ENCODE peak calls at places on chromosomes 16 and 17, in five cellular contexts. One of them, this sample, is unnamed.

GRCh38 chr17:64775701-64776570 is 113.8 kb upstream of the SMURF2 start:
- DNase-seq in astrocyte of the spinal cord: no peak
- DNase-seq in fibroblast of the aortic adventitia: no peak
- DNase-seq in esophagus squamous epithelium: no peak
- DNase-seq in cardiac fibroblast: no peak
- DNase-seq in this sample: no peak

GRCh38 chr16:57270221-57271062 is 14.0 kb downstream of the PLLP start:
- DNase-seq in astrocyte of the spinal cord: no peak
- DNase-seq in fibroblast of the aortic adventitia: no peak
- DNase-seq in esophagus squamous epithelium: no peak
- DNase-seq in cardiac fibroblast: no peak
- DNase-seq in this sample: no peak

GRCh38 chr16:64434526-64435069 is 687.3 kb downstream of the CDH11 start:
- DNase-seq in astrocyte of the spinal cord: no peak
- DNase-seq in fibroblast of the aortic adventitia: no peak
- DNase-seq in esophagus squamous epithelium: no peak
- DNase-seq in cardiac fibroblast: no peak
- DNase-seq in this sample: no peak

GRCh38 chr16:52861614-52862022 is 191.1 kb downstream of the CHD9NB start:
- DNase-seq in astrocyte of the spinal cord: no peak
- DNase-seq in fibroblast of the aortic adventitia: no peak
- DNase-seq in esophagus squamous epithelium: no peak
- DNase-seq in cardiac fibroblast: no peak
- DNase-seq in this sample: no peak

GRCh38 chr16:765971-766819 is 5.7 kb downstream of the MSLN start:
- DNase-seq in astrocyte of the spinal cord: no peak
- DNase-seq in fibroblast of the aortic adventitia: no peak
- DNase-seq in esophagus squamous epithelium: no peak
- DNase-seq in cardiac fibroblast: no peak
- DNase-seq in this sample: no peak

GRCh38 chr17:42276609-42277341 is 584 bp upstream of the STAT5B start:
- DNase-seq in astrocyte of the spinal cord: peak; percentile 83
- DNase-seq in fibroblast of the aortic adventitia: peak; percentile 84
- DNase-seq in esophagus squamous epithelium: no peak
- DNase-seq in cardiac fibroblast: peak; percentile 83
- DNase-seq in this sample: peak; percentile 51

GRCh38 chr17:13002761-13003453 is 14.9 kb downstream of the ELAC2 start:
- DNase-seq in astrocyte of the spinal cord: peak; percentile 77
- DNase-seq in fibroblast of the aortic adventitia: peak; percentile 86
- DNase-seq in esophagus squamous epithelium: no peak
- DNase-seq in cardiac fibroblast: peak; percentile 82
- DNase-seq in this sample: no peak

GRCh38 chr16:53821957-53822625 is 118.1 kb downstream of the FTO start:
- DNase-seq in astrocyte of the spinal cord: peak; percentile 77
- DNase-seq in fibroblast of the aortic adventitia: peak; percentile 85
- DNase-seq in esophagus squamous epithelium: no peak
- DNase-seq in cardiac fibroblast: peak; percentile 89
- DNase-seq in this sample: peak; percentile 63

GRCh38 chr16:11632455-11632921 is 35.8 kb upstream of the SNN start:
- DNase-seq in astrocyte of the spinal cord: peak; percentile 41
- DNase-seq in fibroblast of the aortic adventitia: peak; percentile 88
- DNase-seq in esophagus squamous epithelium: no peak
- DNase-seq in cardiac fibroblast: peak; percentile 44
- DNase-seq in this sample: peak; percentile 51

GRCh38 chr17:83007504-83008475 is 71.6 kb upstream of the METRNL start:
- DNase-seq in astrocyte of the spinal cord: no peak
- DNase-seq in fibroblast of the aortic adventitia: no peak
- DNase-seq in esophagus squamous epithelium: no peak
- DNase-seq in cardiac fibroblast: no peak
- DNase-seq in this sample: no peak

GRCh38 chr17:79221597-79221996 is 147.0 kb downstream of the ENGASE start:
- DNase-seq in astrocyte of the spinal cord: no peak
- DNase-seq in fibroblast of the aortic adventitia: no peak
- DNase-seq in esophagus squamous epithelium: no peak
- DNase-seq in cardiac fibroblast: no peak
- DNase-seq in this sample: no peak

GRCh38 chr17:82603981-82604448 is 44.2 kb downstream of the WDR45B start:
- DNase-seq in astrocyte of the spinal cord: no peak
- DNase-seq in fibroblast of the aortic adventitia: no peak
- DNase-seq in esophagus squamous epithelium: no peak
- DNase-seq in cardiac fibroblast: peak; percentile 69
- DNase-seq in this sample: no peak

GRCh38 chr17:9185142-9185541 is 163.8 kb downstream of the NTN1 start:
- DNase-seq in astrocyte of the spinal cord: no peak
- DNase-seq in fibroblast of the aortic adventitia: no peak
- DNase-seq in esophagus squamous epithelium: no peak
- DNase-seq in cardiac fibroblast: no peak
- DNase-seq in this sample: no peak

GRCh38 chr16:50318796-50319578 is 49.8 kb downstream of the BRD7 start:
- DNase-seq in astrocyte of the spinal cord: no peak
- DNase-seq in fibroblast of the aortic adventitia: no peak
- DNase-seq in esophagus squamous epithelium: no peak
- DNase-seq in cardiac fibroblast: no peak
- DNase-seq in this sample: no peak

GRCh38 chr16:53809088-53809951 is 105.4 kb downstream of the FTO start:
- DNase-seq in astrocyte of the spinal cord: peak; percentile 81
- DNase-seq in fibroblast of the aortic adventitia: peak; percentile 59
- DNase-seq in esophagus squamous epithelium: no peak
- DNase-seq in cardiac fibroblast: peak; percentile 91
- DNase-seq in this sample: peak; percentile 71

GRCh38 chr16:78763821-78764440 is 664.5 kb downstream of the WWOX start:
- DNase-seq in astrocyte of the spinal cord: no peak
- DNase-seq in fibroblast of the aortic adventitia: no peak
- DNase-seq in esophagus squamous epithelium: no peak
- DNase-seq in cardiac fibroblast: no peak
- DNase-seq in this sample: no peak

GRCh38 chr16:85144026-85144915 is 32.0 kb upstream of the CIBAR2 start:
- DNase-seq in astrocyte of the spinal cord: no peak
- DNase-seq in fibroblast of the aortic adventitia: no peak
- DNase-seq in esophagus squamous epithelium: no peak
- DNase-seq in cardiac fibroblast: no peak
- DNase-seq in this sample: no peak

GRCh38 chr16:85145188-85145587 is 32.9 kb upstream of the CIBAR2 start:
- DNase-seq in astrocyte of the spinal cord: no peak
- DNase-seq in fibroblast of the aortic adventitia: no peak
- DNase-seq in esophagus squamous epithelium: no peak
- DNase-seq in cardiac fibroblast: no peak
- DNase-seq in this sample: no peak

GRCh38 chr16:85146922-85147651 is 34.8 kb upstream of the CIBAR2 start:
- DNase-seq in astrocyte of the spinal cord: no peak
- DNase-seq in fibroblast of the aortic adventitia: no peak
- DNase-seq in esophagus squamous epithelium: no peak
- DNase-seq in cardiac fibroblast: no peak
- DNase-seq in this sample: no peak

GRCh38 chr16:85145734-85146531 is 33.7 kb upstream of the CIBAR2 start:
- DNase-seq in astrocyte of the spinal cord: no peak
- DNase-seq in fibroblast of the aortic adventitia: no peak
- DNase-seq in esophagus squamous epithelium: no peak
- DNase-seq in cardiac fibroblast: no peak
- DNase-seq in this sample: no peak

GRCh38 chr16:85146532-85146797 is 34.2 kb upstream of the CIBAR2 start:
- DNase-seq in astrocyte of the spinal cord: no peak
- DNase-seq in fibroblast of the aortic adventitia: no peak
- DNase-seq in esophagus squamous epithelium: no peak
- DNase-seq in cardiac fibroblast: no peak
- DNase-seq in this sample: no peak
- H3K4me3 ChIP-seq in astrocyte of the spinal cord: no peak overlapping the region
- H3K4me3 ChIP-seq in fibroblast of the aortic adventitia: no peak overlapping the region
- H3K4me3 ChIP-seq in esophagus squamous epithelium: no peak overlapping the region
- H3K4me3 ChIP-seq in cardiac fibroblast: no peak overlapping the region
- H3K4me3 ChIP-seq in this sample: no peak overlapping the region

GRCh38 chr17:56424543-56425044 is 168.9 kb upstream of the NOG start:
- DNase-seq in astrocyte of the spinal cord: no peak
- DNase-seq in fibroblast of the aortic adventitia: no peak
- DNase-seq in esophagus squamous epithelium: no peak
- DNase-seq in cardiac fibroblast: no peak
- DNase-seq in this sample: no peak

GRCh38 chr17:56426901-56427300 is 166.6 kb upstream of the NOG start:
- DNase-seq in astrocyte of the spinal cord: no peak
- DNase-seq in fibroblast of the aortic adventitia: no peak
- DNase-seq in esophagus squamous epithelium: no peak
- DNase-seq in cardiac fibroblast: no peak
- DNase-seq in this sample: no peak

GRCh38 chr17:56424005-56424404 is 169.5 kb upstream of the NOG start:
- DNase-seq in astrocyte of the spinal cord: no peak
- DNase-seq in fibroblast of the aortic adventitia: no peak
- DNase-seq in esophagus squamous epithelium: no peak
- DNase-seq in cardiac fibroblast: no peak
- DNase-seq in this sample: no peak

DNA sequence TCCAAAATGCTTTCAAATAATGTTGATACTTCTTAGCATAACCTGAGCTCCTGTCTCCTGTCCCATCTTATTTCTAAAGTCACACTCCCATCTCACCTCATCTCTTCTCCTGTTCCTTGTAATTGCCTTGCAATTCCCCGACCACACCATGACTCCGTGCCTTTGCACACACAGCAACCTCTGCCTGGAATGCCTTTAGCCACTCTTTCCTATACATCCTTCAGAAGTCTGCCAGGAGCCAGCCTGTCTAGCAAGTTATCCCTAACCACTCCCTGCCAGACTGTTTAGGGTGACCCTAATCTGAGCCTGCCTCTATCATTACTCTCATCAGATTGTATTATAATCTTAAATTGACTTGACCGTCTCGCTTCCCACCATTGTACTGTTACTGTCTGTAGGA is 168.0 kb upstream of the NOG start:
- DNase-seq in astrocyte of the spinal cord: no peak
- DNase-seq in fibroblast of the aortic adventitia: no peak
- DNase-seq in esophagus squamous epithelium: no peak
- DNase-seq in cardiac fibroblast: no peak
- DNase-seq in this sample: no peak
- H3K4me3 ChIP-seq in astrocyte of the spinal cord: no peak overlapping the region
- H3K4me3 ChIP-seq in fibroblast of the aortic adventitia: no peak overlapping the region
- H3K4me3 ChIP-seq in esophagus squamous epithelium: no peak overlapping the region
- H3K4me3 ChIP-seq in cardiac fibroblast: no peak overlapping the region
- H3K4me3 ChIP-seq in this sample: no peak overlapping the region

GRCh38 chr17:39139137-39139516 is 12.3 kb downstream of the PLXDC1 start:
- DNase-seq in astrocyte of the spinal cord: peak; percentile 68
- DNase-seq in fibroblast of the aortic adventitia: peak; percentile 72
- DNase-seq in esophagus squamous epithelium: no peak
- DNase-seq in cardiac fibroblast: peak; percentile 86
- DNase-seq in this sample: no peak
- H3K4me3 ChIP-seq in astrocyte of the spinal cord: no peak overlapping the region
- H3K4me3 ChIP-seq in fibroblast of the aortic adventitia: no peak overlapping the region
- H3K4me3 ChIP-seq in esophagus squamous epithelium: no peak overlapping the region
- H3K4me3 ChIP-seq in cardiac fibroblast: no peak overlapping the region
- H3K4me3 ChIP-seq in this sample: no peak overlapping the region

GRCh38 chr17:77421635-77421982 is 280.8 kb downstream of the SEC14L1 start:
- DNase-seq in astrocyte of the spinal cord: no peak
- DNase-seq in fibroblast of the aortic adventitia: no peak
- DNase-seq in esophagus squamous epithelium: no peak
- DNase-seq in cardiac fibroblast: no peak
- DNase-seq in this sample: no peak
- H3K4me3 ChIP-seq in astrocyte of the spinal cord: no peak overlapping the region
- H3K4me3 ChIP-seq in fibroblast of the aortic adventitia: no peak overlapping the region
- H3K4me3 ChIP-seq in esophagus squamous epithelium: no peak overlapping the region
- H3K4me3 ChIP-seq in cardiac fibroblast: no peak overlapping the region
- H3K4me3 ChIP-seq in this sample: no peak overlapping the region

GRCh38 chr17:36625188-36625587 is 23.8 kb downstream of the MRM1 start:
- DNase-seq in astrocyte of the spinal cord: no peak
- DNase-seq in fibroblast of the aortic adventitia: no peak
- DNase-seq in esophagus squamous epithelium: no peak
- DNase-seq in cardiac fibroblast: no peak
- DNase-seq in this sample: no peak
- H3K4me3 ChIP-seq in astrocyte of the spinal cord: no peak overlapping the region
- H3K4me3 ChIP-seq in fibroblast of the aortic adventitia: no peak overlapping the region
- H3K4me3 ChIP-seq in esophagus squamous epithelium: no peak overlapping the region
- H3K4me3 ChIP-seq in cardiac fibroblast: no peak overlapping the region
- H3K4me3 ChIP-seq in this sample: no peak overlapping the region

This sample was measured in skeletal muscle cell.